ENCODE peak calls at places on chromosomes 13 and 19, in seven cellular contexts. H is stimulated activated CD4-positive, alpha-beta T cell treated with anti-CD3 and anti-CD28 coated beads, Interleukin-2, amount 100 ng/mL, for 48 hours; R is T-helper 22 cell; V is mammary epithelial cell; M is uterus; G is left cardiac atrium; I is RWPE1. D is an unnamed sample.

GRCh38 chr19:8355631-8356402 is 8.1 kb upstream of the ANGPTL4 start:
- DNase-seq in H (no peak), R (no peak), V (peak), M (no peak), G (no peak), I (peak), D (no peak)

GRCh38 chr13:20197361-20197834 is 4.7 kb upstream of the GJB2 start:
- DNase-seq in H (no peak), R (no peak), V (peak), M (no peak), G (no peak), I (peak), D (no peak)

GRCh38 chr13:113843864-113844556 is 19.9 kb downstream of the GAS6 start:
- DNase-seq in H (no peak), R (no peak), V (no peak), M (peak), G (peak), I (no peak), D (no peak)

GRCh38 chr13:111216166-111216960 is 101.3 kb downstream of the ARHGEF7 start:
- DNase-seq in H (peak), R (no peak), V (no peak), M (no peak), G (no peak), I (peak), D (no peak)

GRCh38 chr19:35716735-35716984 is 1.1 kb upstream of the KMT2B start:
- DNase-seq in H (no peak), R (no peak), V (no peak), M (no peak), G (no peak), I (no peak), D (peak)

GRCh38 chr19:35642312-35642711 is 767 bp downstream of the ETV2 start:
- DNase-seq in H (no peak), R (no peak), V (no peak), M (no peak), G (no peak), I (no peak), D (peak)

GRCh38 chr13:21673592-21674270 is 2.9 kb downstream of the FGF9 start:
- DNase-seq in H (no peak), R (no peak), V (peak), M (no peak), G (peak), I (peak), D (no peak)

GRCh38 chr19:15280915-15281683 is 48.9 kb upstream of the EPHX3 start:
- DNase-seq in H (no peak), R (no peak), V (peak), M (peak), G (peak), I (peak), D (peak)

GRCh38 chr13:33554919-33555791 is 262.8 kb upstream of the RFC3 start:
- DNase-seq in H (no peak), R (no peak), V (no peak), M (no peak), G (no peak), I (no peak), D (no peak)

GRCh38 chr19:867301-867793 is 7.9 kb downstream of the CFD start:
- DNase-seq in H (no peak), R (no peak), V (no peak), M (no peak), G (no peak), I (no peak), D (no peak)

GRCh38 chr19:49441210-49441959 is at the start of gene SLC17A7:
- DNase-seq in H (peak), R (peak), V (no peak), M (peak), G (peak), I (peak), D (peak)

GRCh38 chr19:49491030-49491803 is 3.8 kb downstream of the RPL13A start:
- DNase-seq in H (no peak), R (no peak), V (no peak), M (no peak), G (peak), I (no peak), D (no peak)

GRCh38 chr19:38417544-38418506 is 8.2 kb downstream of the RASGRP4 start:
- DNase-seq in H (peak), R (peak), V (peak), M (no peak), G (peak), I (peak), D (peak)

GRCh38 chr19:4059931-4060620 is 6.6 kb downstream of the ZBTB7A start:
- DNase-seq in H (no peak), R (peak), V (peak), M (peak), G (peak), I (peak), D (peak)

GRCh38 chr19:31548941-31549340 is 199.7 kb upstream of the TSHZ3 start:
- DNase-seq in H (no peak), R (no peak), V (peak), M (peak), G (no peak), I (no peak), D (no peak)

GRCh38 chr13:97174638-97175037 is 47.5 kb upstream of the MBNL2 start:
- DNase-seq in H (no peak), R (no peak), V (peak), M (no peak), G (no peak), I (no peak), D (no peak)

GRCh38 chr13:67469623-67470022 is 239.5 kb upstream of the PCDH9 start:
- DNase-seq in H (no peak), R (no peak), V (no peak), M (no peak), G (no peak), I (no peak), D (no peak)

GRCh38 chr19:17735410-17735809 is 15.9 kb upstream of the FCHO1 start:
- DNase-seq in H (no peak), R (no peak), V (no peak), M (no peak), G (no peak), I (no peak), D (no peak)

GRCh38 chr19:49613374-49613773 is 22.4 kb downstream of the PRR12 start:
- DNase-seq in H (no peak), R (no peak), V (no peak), M (no peak), G (no peak), I (no peak), D (no peak)

GRCh38 chr13:20968745-20969144 is 66.2 kb upstream of the XPO4 start:
- DNase-seq in H (no peak), R (no peak), V (no peak), M (no peak), G (no peak), I (no peak), D (no peak)

GRCh38 chr13:46297338-46297737 is 85.6 kb downstream of the LRRC63 start:
- DNase-seq in H (no peak), R (no peak), V (no peak), M (no peak), G (no peak), I (no peak), D (no peak)

GRCh38 chr13:46354143-46355087 is 32.6 kb downstream of the RUBCNL start:
- DNase-seq in H (peak), R (no peak), V (peak), M (no peak), G (no peak), I (peak), D (no peak)

GRCh38 chr19:45140144-45140503 is 20.7 kb downstream of the NKPD1 start:
- DNase-seq in H (no peak), R (no peak), V (no peak), M (no peak), G (no peak), I (no peak), D (no peak)

GRCh38 chr19:2567580-2567979 is 91.7 kb downstream of the GADD45B start:
- DNase-seq in H (no peak), R (no peak), V (no peak), M (no peak), G (peak), I (no peak), D (peak)

GRCh38 chr13:72181661-72182060 is 314.7 kb upstream of the DACH1 start:
- DNase-seq in H (no peak), R (no peak), V (no peak), M (no peak), G (no peak), I (no peak), D (no peak)

GRCh38 chr13:50596103-50596502 is 247.4 kb downstream of the DLEU7 start:
- DNase-seq in H (no peak), R (no peak), V (no peak), M (no peak), G (no peak), I (no peak), D (no peak)

GRCh38 chr19:30719189-30719990 is 347.2 kb downstream of the ZNF536 start:
- DNase-seq in H (no peak), R (no peak), V (peak), M (peak), G (peak), I (peak), D (peak)

GRCh38 chr19:48249502-48250014 is 6.2 kb downstream of the CARD8 start:
- DNase-seq in H (peak), R (peak), V (no peak), M (no peak), G (peak), I (no peak), D (peak)

GRCh38 chr19:19661675-19662251 is 1.7 kb downstream of the ATP13A1 start:
- DNase-seq in H (no peak), R (peak), V (no peak), M (no peak), G (no peak), I (no peak), D (peak)

D was measured in Right ventricle myocardium inferior.